ENCODE peak calls at places on chromosomes 11 and 22, in four cellular contexts. I is GM12865, B is colonic mucosa, N is cardiac fibroblast. M is an unnamed sample.

GRCh38 chr11:114230031-114230430 is 66.2 kb upstream of the NNMT start:
- DNase-seq in I (no peak), B (no peak), N (no peak), M (no peak)

GRCh38 chr11:20021212-20021611 is 139.1 kb downstream of the DBX1 start:
- DNase-seq in I (no peak), B (no peak), N (no peak), M (no peak)

GRCh38 chr22:32996702-32997101 is 61.5 kb downstream of the SYN3 start:
- DNase-seq in I (no peak), B (no peak), N (peak; percentile 10), M (no peak)

GRCh38 chr11:18235394-18235926 is 1.1 kb downstream of the SAA4 start:
- DNase-seq in I (no peak), B (no peak), N (peak; percentile 4), M (no peak)

GRCh38 chr11:129018991-129019390 is 76.3 kb upstream of the TP53AIP1 start:
- DNase-seq in I (no peak), B (peak; percentile 60), N (no peak), M (no peak)

GRCh38 chr11:46050065-46050464 is 71.2 kb downstream of the PHF21A start:
- DNase-seq in I (no peak), B (no peak), N (peak; percentile 85), M (no peak)

GRCh38 chr11:94401773-94402265 is 600 bp upstream of the GPR83 start:
- DNase-seq in I (no peak), B (no peak), N (peak; percentile 6), M (no peak)

GRCh38 chr22:30275625-30276024 is 9.0 kb upstream of the OSM start:
- DNase-seq in I (no peak), B (no peak), N (no peak), M (no peak)

GRCh38 chr11:118015385-118015841 is 29.2 kb downstream of the IL10RA start:
- DNase-seq in I (no peak), B (no peak), N (no peak), M (no peak)

GRCh38 chr11:68412593-68413475 is 47.7 kb upstream of the PPP6R3 start:
- DNase-seq in I (peak; percentile 93), B (no peak), N (peak; percentile 13), M (peak; percentile 78)

GRCh38 chr22:39472570-39473556 is 16.1 kb downstream of the MGAT3 start:
- DNase-seq in I (peak; percentile 40), B (peak; percentile 93), N (peak; percentile 37), M (no peak)

GRCh38 chr22:30876925-30877553 is 91.5 kb downstream of the MORC2 start:
- DNase-seq in I (no peak), B (no peak), N (peak; percentile 52), M (no peak)

GRCh38 chr22:17266261-17266971 is 47.2 kb upstream of the ADA2 start:
- DNase-seq in I (no peak), B (peak; percentile 79), N (no peak), M (no peak)

GRCh38 chr11:45774786-45775185 is 30.2 kb upstream of the SLC35C1 start:
- DNase-seq in I (no peak), B (no peak), N (no peak), M (no peak)

GRCh38 chr11:18731949-18732821 is 6.2 kb upstream of the IGSF22 start:
- DNase-seq in I (peak; percentile 62), B (peak; percentile 52), N (peak; percentile 49), M (no peak)

GRCh38 chr22:36486619-36487384 is 5.4 kb upstream of the TXN2 start:
- DNase-seq in I (peak; percentile 55), B (peak; percentile 64), N (peak; percentile 81), M (no peak)

GRCh38 chr11:110433393-110434333 is 3.9 kb downstream of the FDX1 start:
- DNase-seq in I (peak; percentile 14), B (no peak), N (peak; percentile 57), M (no peak)

GRCh38 chr11:6319001-6319878 is 1.1 kb downstream of the CAVIN3 start:
- DNase-seq in I (no peak), B (no peak), N (peak; percentile 60), M (peak; percentile 7)

GRCh38 chr22:24205438-24206189 is 24.3 kb downstream of the SUSD2 start:
- DNase-seq in I (no peak), B (no peak), N (no peak), M (no peak)

GRCh38 chr11:86660011-86660595 is 12.3 kb downstream of the ME3 start:
- DNase-seq in I (no peak), B (no peak), N (peak; percentile 74), M (no peak)

GRCh38 chr11:76863196-76863777 is 2.6 kb downstream of the ACER3 start:
- DNase-seq in I (no peak), B (no peak), N (no peak), M (no peak)

GRCh38 chr22:26429458-26430238 is 588 bp downstream of the ASPHD2 start:
- DNase-seq in I (peak; percentile 29), B (no peak), N (no peak), M (no peak)

GRCh38 chr11:130049260-130049659 is 20.4 kb upstream of the APLP2 start:
- DNase-seq in I (no peak), B (no peak), N (peak; percentile 26), M (no peak)

GRCh38 chr22:24751518-24751917 is 23.0 kb downstream of the PIWIL3 start:
- DNase-seq in I (no peak), B (no peak), N (no peak), M (no peak)

GRCh38 chr11:720642-721346 is 14.8 kb downstream of the EPS8L2 start:
- DNase-seq in I (peak; percentile 60), B (peak; percentile 80), N (no peak), M (no peak)

GRCh38 chr11:81963018-81963417 is 770.6 kb downstream of the FAM181B start:
- DNase-seq in I (no peak), B (no peak), N (peak; percentile 21), M (no peak)

GRCh38 chr11:43567396-43567975 is 113.1 kb upstream of the HSD17B12 start:
- DNase-seq in I (peak; percentile 59), B (no peak), N (peak; percentile 73), M (no peak)

GRCh38 chr22:47318041-47318737 is 555.7 kb downstream of the TBC1D22A start:
- DNase-seq in I (no peak), B (no peak), N (peak; percentile 3), M (no peak)

GRCh38 chr22:18110194-18110943 is at the start of gene TUBA8:
- DNase-seq in I (peak; percentile 87), B (no peak), N (peak; percentile 35), M (peak; percentile 85)

GRCh38 chr11:108501396-108501795 is 3.2 kb upstream of the POGLUT3 start:
- DNase-seq in I (no peak), B (no peak), N (no peak), M (no peak)

GRCh38 chr11:60867871-60868681 is 734 bp downstream of the ZP1 start:
- DNase-seq in I (no peak), B (no peak), N (no peak), M (no peak)

GRCh38 chr11:111851636-111852035 is 19.7 kb downstream of the ALG9 start:
- DNase-seq in I (no peak), B (no peak), N (peak; percentile 39), M (no peak)
- TF ChIP-seq CTCF in I (no peak), B (no peak), N (peak; percentile 47), M (peak; percentile 48)

GRCh38 chr11:96169250-96169649 is 173.7 kb downstream of the MAML2 start:
- DNase-seq in I (no peak), B (no peak), N (peak; percentile 42), M (no peak)
- H3K4me3 ChIP-seq in I (no peak overlapping the region), B (no peak overlapping the region), N (no peak overlapping the region), M (no peak overlapping the region)

GRCh38 chr11:126862664-126863247 is 137.8 kb downstream of the KIRREL3 start:
- DNase-seq in I (peak; percentile 51), B (no peak), N (no peak), M (peak; percentile 18)
- TF ChIP-seq CTCF in I (no peak), B (no peak), N (no peak), M (peak; percentile 41)

GRCh38 chr11:58525037-58525614 is 17.2 kb upstream of the OR5B21 start:
- DNase-seq in I (peak; percentile 81), B (no peak), N (no peak), M (peak; percentile 84)

GRCh38 chr11:58527429-58527828 is 19.5 kb upstream of the OR5B21 start:
- DNase-seq in I (no peak), B (no peak), N (no peak), M (no peak)

GRCh38 chr11:58530236-58530635 is 22.3 kb upstream of the OR5B21 start:
- DNase-seq in I (no peak), B (no peak), N (no peak), M (no peak)

GRCh38 chr11:58524232-58525036 is 16.5 kb upstream of the OR5B21 start:
- DNase-seq in I (peak; percentile 77), B (peak; percentile 77), N (peak; percentile 92), M (no peak)
- H3K4me3 ChIP-seq in I (no peak overlapping the region), B (no peak overlapping the region), N (no peak overlapping the region), M (no peak overlapping the region)

GRCh38 chr11:31512117-31512516 is 2.5 kb downstream of the ELP4 start:
- DNase-seq in I (no peak), B (no peak), N (no peak), M (no peak)

GRCh38 chr11:31509017-31509411 is 408 bp downstream of the IMMP1L start:
- DNase-seq in I (peak; percentile 14), B (peak; percentile 23), N (no peak), M (peak; percentile 8)

DNA sequence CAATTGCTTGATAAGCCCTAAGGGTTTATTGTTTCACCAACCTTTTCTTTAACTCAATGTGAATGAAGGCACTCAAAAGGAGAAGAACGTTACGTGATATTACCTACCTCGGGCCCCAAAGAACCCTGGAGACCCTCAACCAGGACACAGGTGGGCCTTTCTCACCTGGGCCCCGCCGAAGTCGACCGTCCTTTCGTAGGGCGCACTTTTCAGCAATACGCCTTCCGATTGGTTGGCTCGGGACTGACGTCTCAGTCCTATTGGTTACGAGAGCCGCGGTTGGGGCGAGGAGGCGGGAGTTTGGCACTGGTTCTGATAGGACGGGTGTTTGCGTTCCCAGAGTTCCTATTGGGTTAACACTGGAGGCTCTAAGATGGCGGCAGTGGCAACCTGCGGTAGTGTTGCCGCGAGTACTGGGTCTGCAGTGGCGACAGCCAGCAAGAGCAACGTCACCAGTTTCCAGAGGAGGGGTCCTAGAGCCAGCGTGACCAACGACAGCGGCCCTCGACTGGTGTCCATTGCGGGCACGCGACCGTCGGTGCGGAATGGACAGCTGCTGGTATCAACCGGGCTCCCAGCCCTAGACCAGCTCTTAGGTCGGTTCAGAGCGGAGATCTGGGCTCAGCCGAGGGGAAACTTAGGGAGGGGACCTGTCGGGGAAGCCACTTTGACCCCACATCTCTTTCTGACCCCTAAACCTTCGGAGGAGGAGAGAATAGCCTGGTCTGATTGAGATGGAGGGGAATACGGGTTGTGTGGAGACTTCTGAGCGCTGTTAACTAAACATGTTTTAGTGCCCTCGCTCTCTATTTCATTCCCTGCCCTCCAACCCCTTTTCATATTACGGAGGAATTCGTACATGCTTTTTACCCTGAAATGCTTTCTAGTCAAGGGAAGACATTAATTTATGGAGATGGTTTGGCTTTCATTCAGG is at the start of the genes ELP4 and IMMP1L:
- DNase-seq in I (peak; percentile 98), B (peak; percentile 98), N (peak; percentile 98), M (peak; percentile 90)
- TF ChIP-seq CTCF in I (no peak), B (no peak), N (no peak), M (no peak)

GRCh38 chr11:71298761-71299181 is 46.4 kb upstream of the SHANK2 start:
- DNase-seq in I (no peak), B (peak; percentile 13), N (no peak), M (no peak)
- H3K4me3 ChIP-seq in I (no peak overlapping the region), B (no peak overlapping the region), N (no peak overlapping the region), M (no peak overlapping the region)